ENCODE peak calls at places on chromosomes 2 and 18, in nine cellular contexts. W, K, X, R, F, M, V, B and T are unnamed samples.

GRCh38 chr2:187075106-187076070 is 226.4 kb upstream of the ZSWIM2 start:
- DNase-seq in W (no peak), K (no peak), X (no peak), R (no peak), F (no peak), M (no peak), V (no peak), B (no peak), T (peak)

GRCh38 chr2:17000083-17000482 is 334.4 kb upstream of the CYRIA start:
- DNase-seq in W (no peak), K (no peak), X (no peak), R (no peak), F (no peak), M (no peak), V (no peak), B (no peak), T (no peak)

GRCh38 chr2:236802862-236803261 is 233.2 kb downstream of the ACKR3 start:
- DNase-seq in W (no peak), K (no peak), X (no peak), R (no peak), F (no peak), M (no peak), V (no peak), B (no peak), T (no peak)

GRCh38 chr18:69400253-69400975 is at the start of gene DOK6:
- DNase-seq in W (peak), K (no peak), X (peak), R (no peak), F (peak), M (no peak), V (peak), B (peak), T (no peak)

GRCh38 chr2:230868947-230869690 is 4.4 kb downstream of the ITM2C start:
- DNase-seq in W (no peak), K (no peak), X (no peak), R (no peak), F (peak), M (no peak), V (no peak), B (no peak), T (no peak)

GRCh38 chr18:75255113-75255512 is 44.5 kb downstream of the TSHZ1 start:
- DNase-seq in W (no peak), K (no peak), X (no peak), R (no peak), F (no peak), M (no peak), V (no peak), B (no peak), T (no peak)

GRCh38 chr2:159249955-159250723 is 36.4 kb downstream of the WDSUB1 start:
- DNase-seq in W (no peak), K (no peak), X (peak), R (peak), F (no peak), M (no peak), V (no peak), B (no peak), T (peak)

GRCh38 chr2:238895901-238896600 is 48.2 kb downstream of the TWIST2 start:
- DNase-seq in W (no peak), K (no peak), X (peak), R (peak), F (peak), M (no peak), V (peak), B (no peak), T (no peak)

GRCh38 chr2:102410952-102411351 is 12.0 kb upstream of the IL18RAP start:
- DNase-seq in W (no peak), K (no peak), X (no peak), R (no peak), F (no peak), M (no peak), V (no peak), B (no peak), T (no peak)

GRCh38 chr2:158319269-158319668 is 137.3 kb downstream of the CCDC148 start:
- DNase-seq in W (no peak), K (no peak), X (no peak), R (no peak), F (no peak), M (no peak), V (no peak), B (no peak), T (peak)

GRCh38 chr2:39411186-39411944 is 25.7 kb downstream of the MAP4K3 start:
- DNase-seq in W (no peak), K (no peak), X (peak), R (no peak), F (no peak), M (no peak), V (no peak), B (no peak), T (peak)

GRCh38 chr2:67561411-67561965 is 164.4 kb downstream of the ETAA1 start:
- DNase-seq in W (no peak), K (no peak), X (peak), R (no peak), F (peak), M (no peak), V (peak), B (no peak), T (peak)

GRCh38 chr2:35298493-35298892 is 1057.1 kb upstream of the CRIM1 start:
- DNase-seq in W (no peak), K (no peak), X (peak), R (no peak), F (no peak), M (no peak), V (no peak), B (no peak), T (no peak)

GRCh38 chr2:76197428-76197827 is 486.7 kb upstream of the GCFC2 start:
- DNase-seq in W (no peak), K (no peak), X (no peak), R (no peak), F (no peak), M (no peak), V (no peak), B (no peak), T (no peak)

GRCh38 chr2:181140414-181140813 is 160.0 kb downstream of the UBE2E3 start:
- DNase-seq in W (no peak), K (no peak), X (no peak), R (no peak), F (no peak), M (no peak), V (no peak), B (no peak), T (no peak)

GRCh38 chr2:40256649-40257048 is 195.2 kb downstream of the SLC8A1 start:
- DNase-seq in W (peak), K (no peak), X (no peak), R (no peak), F (no peak), M (no peak), V (peak), B (no peak), T (no peak)

GRCh38 chr2:221075203-221075602 is 496.9 kb downstream of the EPHA4 start:
- DNase-seq in W (no peak), K (no peak), X (peak), R (no peak), F (no peak), M (no peak), V (no peak), B (no peak), T (no peak)

GRCh38 chr2:223078482-223078881 is 26.5 kb downstream of the KCNE4 start:
- DNase-seq in W (no peak), K (no peak), X (no peak), R (no peak), F (no peak), M (no peak), V (no peak), B (no peak), T (peak)

GRCh38 chr18:56615738-56616520 is 22.5 kb downstream of the TXNL1 start:
- DNase-seq in W (no peak), K (no peak), X (no peak), R (no peak), F (no peak), M (no peak), V (no peak), B (no peak), T (peak)

GRCh38 chr2:231662811-231663457 is 45.4 kb upstream of the PTMA start:
- DNase-seq in W (no peak), K (no peak), X (no peak), R (no peak), F (no peak), M (no peak), V (no peak), B (no peak), T (no peak)

GRCh38 chr18:24362757-24363156 is 34.9 kb downstream of the OSBPL1A start:
- DNase-seq in W (no peak), K (no peak), X (no peak), R (peak), F (no peak), M (no peak), V (no peak), B (no peak), T (no peak)

GRCh38 chr2:239715606-239716005 is 309.5 kb downstream of the NDUFA10 start:
- DNase-seq in W (no peak), K (no peak), X (no peak), R (no peak), F (peak), M (no peak), V (no peak), B (no peak), T (no peak)